ENCODE peak calls at places on chromosomes 2 and 18, in seven cellular contexts. I is naive thymus-derived CD4-positive, alpha-beta T cell; R is MM.1S; Y is thoracic aorta; W is breast epithelium; V is left ventricle myocardium inferior; X is neural progenitor cell. G is an unnamed sample.
A peak's percentile ranks its signal among the peaks of the same experiment; 100 is the strongest.

GRCh38 chr2:23688486-23689130 is 238.3 kb downstream of the ATAD2B start:
- DNase-seq in X (no peak), R (no peak), W (no peak), V (no peak), I (no peak), Y (no peak), G (no peak)

GRCh38 chr2:163210430-163210918 is 371.9 kb upstream of the KCNH7 start:
- DNase-seq in W (no peak), Y (no peak), I (no peak), X (no peak), V (no peak), R (no peak), G (no peak)

GRCh38 chr18:37230762-37231161 is 334.8 kb downstream of the CELF4 start:
- DNase-seq in R (no peak), X (no peak), W (no peak), Y (no peak), V (no peak), I (no peak), G (no peak)

GRCh38 chr2:217783243-217783642 is 219.6 kb downstream of the TNS1 start:
- DNase-seq in V (no peak), X (no peak), Y (no peak), R (no peak), I (no peak), W (no peak), G (no peak)

GRCh38 chr2:70010222-70011111 is 49.0 kb upstream of the ASPRV1 start:
- DNase-seq in R (no peak), V (no peak), W (no peak), X (no peak), I (no peak), Y (no peak), G (no peak)

GRCh38 chr2:152682663-152683062 is 34.6 kb downstream of the PRPF40A start:
- DNase-seq in X (no peak), I (no peak), V (no peak), R (no peak), W (no peak), Y (no peak), G (no peak)

GRCh38 chr2:186927185-186927866 is 78.4 kb upstream of the ZSWIM2 start:
- DNase-seq in X (no peak), W (no peak), Y (no peak), I (no peak), R (no peak), V (no peak), G (no peak)

GRCh38 chr2:165902929-165903328 is 50.6 kb downstream of the TTC21B start:
- DNase-seq in I (peak; percentile 5), R (peak; percentile 17), W (no peak), X (no peak), Y (no peak), V (no peak), G (no peak)

GRCh38 chr2:174024524-174025270 is 59.5 kb upstream of the SP3 start:
- DNase-seq in X (peak; percentile 80), V (peak; percentile 91), W (peak; percentile 65), Y (no peak), I (no peak), R (no peak), G (no peak)

GRCh38 chr2:75540994-75541393 is 19.7 kb downstream of the EVA1A start:
- DNase-seq in I (no peak), V (no peak), Y (no peak), R (no peak), X (no peak), W (no peak), G (no peak)

GRCh38 chr2:223923976-223924375 is 21.2 kb downstream of the WDFY1 start:
- DNase-seq in Y (no peak), I (no peak), W (no peak), V (no peak), X (no peak), R (no peak), G (no peak)
- H3K9me3 ChIP-seq in Y (peaks cover 9% of the 10 kb centered on the region), I (no peaks in the 10 kb centered on the region), W (peaks cover 5% of the 10 kb centered on the region), V (peaks cover 19% of the 10 kb centered on the region), X (no peaks in the 10 kb centered on the region), R (no peaks in the 10 kb centered on the region), G (no peaks in the 10 kb centered on the region)

GRCh38 chr2:127702395-127703009 is 1.2 kb downstream of the SFT2D3 start:
- DNase-seq in Y (no peak), W (no peak), V (no peak), I (no peak), R (no peak), X (no peak), G (no peak)

GRCh38 chr2:127704641-127705243 is 3.4 kb downstream of the SFT2D3 start:
- DNase-seq in Y (no peak), R (peak; percentile 64), I (no peak), X (no peak), W (no peak), V (no peak), G (no peak)

GRCh38 chr2:127701193-127701650 is at the start of gene SFT2D3:
- DNase-seq in X (peak; percentile 95), W (peak; percentile 92), R (peak; percentile 95), V (peak; percentile 92), Y (peak; percentile 54), I (peak; percentile 92), G (peak; percentile 77)

GRCh38 chr2:127701651-127702394 is 526 bp downstream of the SFT2D3 start:
- DNase-seq in R (peak; percentile 90), W (peak; percentile 76), X (peak; percentile 89), I (peak; percentile 86), V (peak; percentile 78), Y (no peak), G (peak; percentile 71)

DNA sequence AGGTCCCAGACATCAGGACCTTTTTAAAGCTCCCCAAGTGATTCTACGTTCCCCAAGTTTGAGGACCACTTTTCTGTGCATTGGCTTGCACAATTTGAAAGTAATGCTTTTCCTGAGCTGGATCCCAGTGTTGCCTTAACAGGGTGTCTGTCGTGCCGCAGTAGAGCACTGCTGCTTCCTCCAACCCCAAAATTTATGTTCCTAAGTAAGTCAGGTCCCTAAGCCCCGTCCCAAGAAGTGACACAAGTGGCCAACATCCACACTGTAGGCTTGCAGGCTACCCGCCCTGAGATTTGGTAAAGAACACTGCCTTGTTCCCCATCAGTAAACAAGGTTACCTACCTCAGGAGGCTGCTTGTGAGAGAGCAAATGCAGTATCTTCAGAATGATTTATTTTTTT is 2.0 kb downstream of the SFT2D3 start:
- DNase-seq in W (no peak), I (no peak), R (no peak), V (no peak), Y (no peak), X (no peak), G (no peak)
- H3K9me3 ChIP-seq in W (no peaks in the 10 kb centered on the region), I (no peaks in the 10 kb centered on the region), R (no peaks in the 10 kb centered on the region), V (no peaks in the 10 kb centered on the region), Y (no peaks in the 10 kb centered on the region), X (no peaks in the 10 kb centered on the region), G (no peaks in the 10 kb centered on the region)

GRCh38 chr2:95215018-95215612 is 7.8 kb downstream of the ZNF892 start:
- DNase-seq in I (no peak), W (no peak), V (no peak), X (no peak), Y (no peak), R (no peak), G (no peak)
- H3K9me3 ChIP-seq in I (peaks cover 37% of the 10 kb centered on the region), W (peaks cover 91% of the 10 kb centered on the region), V (peaks cover 100% of the 10 kb centered on the region), X (peaks cover 79% of the 10 kb centered on the region), Y (peaks cover 87% of the 10 kb centered on the region), R (peaks cover 10% of the 10 kb centered on the region), G (peaks cover 59% of the 10 kb centered on the region)

GRCh38 chr2:229178117-229178516 is 93.0 kb downstream of the PID1 start:
- DNase-seq in R (no peak), Y (no peak), X (no peak), I (no peak), V (no peak), W (no peak), G (no peak)

GRCh38 chr2:229178706-229179105 is 92.4 kb downstream of the PID1 start:
- DNase-seq in V (no peak), W (no peak), X (no peak), Y (no peak), I (no peak), R (no peak), G (no peak)

GRCh38 chr2:229173810-229174359 is 97.2 kb downstream of the PID1 start:
- DNase-seq in Y (no peak), W (no peak), R (no peak), V (no peak), X (no peak), I (no peak), G (no peak)

GRCh38 chr2:229174794-229175529 is 96.1 kb downstream of the PID1 start:
- DNase-seq in Y (no peak), V (no peak), R (no peak), I (no peak), X (no peak), W (no peak), G (no peak)

GRCh38 chr2:229176136-229176535 is 95.0 kb downstream of the PID1 start:
- DNase-seq in Y (no peak), V (no peak), R (no peak), I (no peak), X (no peak), W (no peak), G (no peak)
- H3K9me3 ChIP-seq in Y (no peaks in the 10 kb centered on the region), V (peaks cover 13% of the 10 kb centered on the region), R (no peaks in the 10 kb centered on the region), I (no peaks in the 10 kb centered on the region), X (no peaks in the 10 kb centered on the region), W (no peaks in the 10 kb centered on the region), G (no peaks in the 10 kb centered on the region)

DNA sequence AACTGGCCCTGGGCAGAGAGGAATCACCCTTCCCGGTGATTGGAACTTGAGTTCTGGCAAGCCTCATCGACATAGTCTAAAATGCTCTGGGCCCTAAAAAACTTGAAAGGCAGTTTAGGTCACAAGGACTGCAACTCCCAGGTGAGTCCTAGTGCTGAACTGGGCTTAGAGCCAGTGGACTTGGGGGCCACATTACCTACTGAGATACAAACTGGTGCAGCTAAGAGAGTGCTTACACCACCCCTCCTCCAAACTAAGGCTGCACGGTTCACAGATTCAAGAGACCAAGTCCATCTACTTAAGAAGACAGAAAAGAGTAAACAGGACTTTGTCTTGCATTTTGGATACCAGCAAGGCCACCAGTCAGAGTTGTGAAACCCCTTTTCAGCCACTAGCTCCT is 25.3 kb downstream of the ZNF519 start:
- DNase-seq in I (no peak), R (no peak), X (no peak), Y (no peak), V (no peak), W (no peak), G (no peak)
- H3K9me3 ChIP-seq in I (no peaks in the 10 kb centered on the region), R (no peaks in the 10 kb centered on the region), X (peaks cover 74% of the 10 kb centered on the region), Y (peaks cover 31% of the 10 kb centered on the region), V (peaks cover 59% of the 10 kb centered on the region), W (peaks cover 14% of the 10 kb centered on the region), G (peaks cover 6% of the 10 kb centered on the region)

GRCh38 chr18:79576686-79577351 is 102.8 kb upstream of the CTDP1 start:
- DNase-seq in I (no peak), Y (no peak), R (no peak), W (peak; percentile 52), V (peak; percentile 84), X (no peak), G (no peak)
- H3K9me3 ChIP-seq in I (no peaks in the 10 kb centered on the region), Y (peaks cover 13% of the 10 kb centered on the region), R (no peaks in the 10 kb centered on the region), W (peaks cover 22% of the 10 kb centered on the region), V (peaks cover 26% of the 10 kb centered on the region), X (no peaks in the 10 kb centered on the region), G (no peaks in the 10 kb centered on the region)

GRCh38 chr2:185012643-185013042 is 414.3 kb downstream of the ZNF804A start:
- DNase-seq in V (no peak), W (no peak), Y (no peak), I (no peak), R (no peak), X (peak; percentile 5), G (no peak)
- H3K9me3 ChIP-seq in V (peaks cover 81% of the 10 kb centered on the region), W (peaks cover 14% of the 10 kb centered on the region), Y (peaks cover 16% of the 10 kb centered on the region), I (no peaks in the 10 kb centered on the region), R (peaks cover 5% of the 10 kb centered on the region), X (peaks cover 17% of the 10 kb centered on the region), G (no peaks in the 10 kb centered on the region)